ENCODE peak calls at places on chromosome 22, in nine cellular contexts. One of them, this sample, is unnamed.

GRCh38 chr22:37448521-37449150 is 21.4 kb upstream of the ELFN2 start:
- DNase-seq in stimulated activated CD8-positive, alpha-beta memory T cell treated with anti-CD3 and anti-CD28 coated beads, Interleukin-15, amount 100 ng/mL, for 4 hours: no peak
- DNase-seq in thoracic aorta: no peak
- DNase-seq in Peyer's patch: no peak
- DNase-seq in NCI-H1694 treated with DMSO at 0.1 percent for 48 hours: peak; percentile 78
- DNase-seq in activated T-cell treated with anti-CD3 and anti-CD28 coated beads, Interleukin-2, amount 50 U/mL, for 72 hours: no peak
- DNase-seq in islet precursor cell: no peak
- DNase-seq in SW 1271: no peak
- DNase-seq in effector CD4-positive, alpha-beta T cell: no peak
- DNase-seq in this sample: no peak

GRCh38 chr22:46057206-46057605 is 80.2 kb upstream of the WNT7B start:
- DNase-seq in islet precursor cell: peak; percentile 17
- DNase-seq in effector CD4-positive, alpha-beta T cell: no peak
- DNase-seq in NCI-H1694 treated with DMSO at 0.1 percent for 48 hours: peak; percentile 57
- DNase-seq in stimulated activated CD8-positive, alpha-beta memory T cell treated with anti-CD3 and anti-CD28 coated beads, Interleukin-15, amount 100 ng/mL, for 4 hours: no peak
- DNase-seq in Peyer's patch: no peak
- DNase-seq in activated T-cell treated with anti-CD3 and anti-CD28 coated beads, Interleukin-2, amount 50 U/mL, for 72 hours: no peak
- DNase-seq in SW 1271: no peak
- DNase-seq in thoracic aorta: no peak
- DNase-seq in this sample: peak; percentile 42

GRCh38 chr22:43235445-43236400 is 48.8 kb upstream of the TTLL12 start:
- DNase-seq in effector CD4-positive, alpha-beta T cell: no peak
- DNase-seq in NCI-H1694 treated with DMSO at 0.1 percent for 48 hours: no peak
- DNase-seq in stimulated activated CD8-positive, alpha-beta memory T cell treated with anti-CD3 and anti-CD28 coated beads, Interleukin-15, amount 100 ng/mL, for 4 hours: no peak
- DNase-seq in islet precursor cell: no peak
- DNase-seq in SW 1271: no peak
- DNase-seq in thoracic aorta: no peak
- DNase-seq in activated T-cell treated with anti-CD3 and anti-CD28 coated beads, Interleukin-2, amount 50 U/mL, for 72 hours: no peak
- DNase-seq in Peyer's patch: no peak
- DNase-seq in this sample: no peak

GRCh38 chr22:27919943-27920755 is 1.1 kb upstream of the PITPNB start:
- DNase-seq in thoracic aorta: no peak
- DNase-seq in Peyer's patch: no peak
- DNase-seq in NCI-H1694 treated with DMSO at 0.1 percent for 48 hours: no peak
- DNase-seq in SW 1271: peak; percentile 10
- DNase-seq in islet precursor cell: peak; percentile 83
- DNase-seq in stimulated activated CD8-positive, alpha-beta memory T cell treated with anti-CD3 and anti-CD28 coated beads, Interleukin-15, amount 100 ng/mL, for 4 hours: no peak
- DNase-seq in activated T-cell treated with anti-CD3 and anti-CD28 coated beads, Interleukin-2, amount 50 U/mL, for 72 hours: no peak
- DNase-seq in effector CD4-positive, alpha-beta T cell: no peak
- DNase-seq in this sample: no peak

GRCh38 chr22:39244496-39245129 is at the start of gene PDGFB:
- DNase-seq in activated T-cell treated with anti-CD3 and anti-CD28 coated beads, Interleukin-2, amount 50 U/mL, for 72 hours: no peak
- DNase-seq in thoracic aorta: no peak
- DNase-seq in Peyer's patch: no peak
- DNase-seq in effector CD4-positive, alpha-beta T cell: no peak
- DNase-seq in stimulated activated CD8-positive, alpha-beta memory T cell treated with anti-CD3 and anti-CD28 coated beads, Interleukin-15, amount 100 ng/mL, for 4 hours: no peak
- DNase-seq in islet precursor cell: no peak
- DNase-seq in SW 1271: no peak
- DNase-seq in NCI-H1694 treated with DMSO at 0.1 percent for 48 hours: no peak
- DNase-seq in this sample: no peak

GRCh38 chr22:39317084-39317755 is 2.2 kb downstream of the RPL3 start:
- DNase-seq in stimulated activated CD8-positive, alpha-beta memory T cell treated with anti-CD3 and anti-CD28 coated beads, Interleukin-15, amount 100 ng/mL, for 4 hours: no peak
- DNase-seq in activated T-cell treated with anti-CD3 and anti-CD28 coated beads, Interleukin-2, amount 50 U/mL, for 72 hours: peak; percentile 68
- DNase-seq in islet precursor cell: no peak
- DNase-seq in Peyer's patch: peak; percentile 57
- DNase-seq in NCI-H1694 treated with DMSO at 0.1 percent for 48 hours: no peak
- DNase-seq in effector CD4-positive, alpha-beta T cell: no peak
- DNase-seq in thoracic aorta: no peak
- DNase-seq in SW 1271: no peak
- DNase-seq in this sample: peak; percentile 38

GRCh38 chr22:23077627-23078461 is 7.5 kb downstream of the GNAZ start:
- DNase-seq in stimulated activated CD8-positive, alpha-beta memory T cell treated with anti-CD3 and anti-CD28 coated beads, Interleukin-15, amount 100 ng/mL, for 4 hours: no peak
- DNase-seq in islet precursor cell: no peak
- DNase-seq in Peyer's patch: no peak
- DNase-seq in effector CD4-positive, alpha-beta T cell: no peak
- DNase-seq in thoracic aorta: no peak
- DNase-seq in NCI-H1694 treated with DMSO at 0.1 percent for 48 hours: no peak
- DNase-seq in activated T-cell treated with anti-CD3 and anti-CD28 coated beads, Interleukin-2, amount 50 U/mL, for 72 hours: no peak
- DNase-seq in SW 1271: no peak
- DNase-seq in this sample: no peak

GRCh38 chr22:42905702-42906183 is 48.7 kb upstream of the ARFGAP3 start:
- DNase-seq in stimulated activated CD8-positive, alpha-beta memory T cell treated with anti-CD3 and anti-CD28 coated beads, Interleukin-15, amount 100 ng/mL, for 4 hours: no peak
- DNase-seq in NCI-H1694 treated with DMSO at 0.1 percent for 48 hours: no peak
- DNase-seq in SW 1271: no peak
- DNase-seq in effector CD4-positive, alpha-beta T cell: no peak
- DNase-seq in activated T-cell treated with anti-CD3 and anti-CD28 coated beads, Interleukin-2, amount 50 U/mL, for 72 hours: no peak
- DNase-seq in islet precursor cell: no peak
- DNase-seq in Peyer's patch: no peak
- DNase-seq in thoracic aorta: no peak
- DNase-seq in this sample: no peak

GRCh38 chr22:20972014-20972797 is 5.2 kb downstream of the AIFM3 start:
- DNase-seq in thoracic aorta: no peak
- DNase-seq in stimulated activated CD8-positive, alpha-beta memory T cell treated with anti-CD3 and anti-CD28 coated beads, Interleukin-15, amount 100 ng/mL, for 4 hours: no peak
- DNase-seq in activated T-cell treated with anti-CD3 and anti-CD28 coated beads, Interleukin-2, amount 50 U/mL, for 72 hours: no peak
- DNase-seq in NCI-H1694 treated with DMSO at 0.1 percent for 48 hours: no peak
- DNase-seq in SW 1271: no peak
- DNase-seq in effector CD4-positive, alpha-beta T cell: no peak
- DNase-seq in Peyer's patch: no peak
- DNase-seq in islet precursor cell: peak; percentile 77
- DNase-seq in this sample: peak; percentile 25

GRCh38 chr22:44019416-44019815 is 4.7 kb upstream of the PARVB start:
- DNase-seq in NCI-H1694 treated with DMSO at 0.1 percent for 48 hours: no peak
- DNase-seq in activated T-cell treated with anti-CD3 and anti-CD28 coated beads, Interleukin-2, amount 50 U/mL, for 72 hours: no peak
- DNase-seq in Peyer's patch: no peak
- DNase-seq in SW 1271: no peak
- DNase-seq in stimulated activated CD8-positive, alpha-beta memory T cell treated with anti-CD3 and anti-CD28 coated beads, Interleukin-15, amount 100 ng/mL, for 4 hours: no peak
- DNase-seq in effector CD4-positive, alpha-beta T cell: no peak
- DNase-seq in islet precursor cell: no peak
- DNase-seq in thoracic aorta: no peak
- DNase-seq in this sample: no peak

GRCh38 chr22:49261616-49262015 is 566.1 kb downstream of the BRD1 start:
- DNase-seq in thoracic aorta: no peak
- DNase-seq in NCI-H1694 treated with DMSO at 0.1 percent for 48 hours: no peak
- DNase-seq in Peyer's patch: no peak
- DNase-seq in islet precursor cell: peak; percentile 32
- DNase-seq in stimulated activated CD8-positive, alpha-beta memory T cell treated with anti-CD3 and anti-CD28 coated beads, Interleukin-15, amount 100 ng/mL, for 4 hours: no peak
- DNase-seq in activated T-cell treated with anti-CD3 and anti-CD28 coated beads, Interleukin-2, amount 50 U/mL, for 72 hours: no peak
- DNase-seq in effector CD4-positive, alpha-beta T cell: no peak
- DNase-seq in SW 1271: no peak
- DNase-seq in this sample: no peak

GRCh38 chr22:44204937-44205712 is 24.4 kb downstream of the PARVG start:
- DNase-seq in effector CD4-positive, alpha-beta T cell: no peak
- DNase-seq in Peyer's patch: peak; percentile 38
- DNase-seq in SW 1271: no peak
- DNase-seq in NCI-H1694 treated with DMSO at 0.1 percent for 48 hours: no peak
- DNase-seq in islet precursor cell: no peak
- DNase-seq in thoracic aorta: no peak
- DNase-seq in stimulated activated CD8-positive, alpha-beta memory T cell treated with anti-CD3 and anti-CD28 coated beads, Interleukin-15, amount 100 ng/mL, for 4 hours: no peak
- DNase-seq in activated T-cell treated with anti-CD3 and anti-CD28 coated beads, Interleukin-2, amount 50 U/mL, for 72 hours: no peak
- DNase-seq in this sample: no peak

GRCh38 chr22:46064966-46065666 is 85.2 kb upstream of the PPARA start:
- DNase-seq in stimulated activated CD8-positive, alpha-beta memory T cell treated with anti-CD3 and anti-CD28 coated beads, Interleukin-15, amount 100 ng/mL, for 4 hours: no peak
- DNase-seq in islet precursor cell: peak; percentile 15
- DNase-seq in Peyer's patch: no peak
- DNase-seq in activated T-cell treated with anti-CD3 and anti-CD28 coated beads, Interleukin-2, amount 50 U/mL, for 72 hours: no peak
- DNase-seq in NCI-H1694 treated with DMSO at 0.1 percent for 48 hours: peak; percentile 72
- DNase-seq in effector CD4-positive, alpha-beta T cell: no peak
- DNase-seq in thoracic aorta: no peak
- DNase-seq in SW 1271: no peak
- DNase-seq in this sample: peak; percentile 67

GRCh38 chr22:47409501-47410275 is 647.2 kb downstream of the TBC1D22A start:
- DNase-seq in islet precursor cell: peak; percentile 35
- DNase-seq in thoracic aorta: no peak
- DNase-seq in SW 1271: no peak
- DNase-seq in NCI-H1694 treated with DMSO at 0.1 percent for 48 hours: no peak
- DNase-seq in stimulated activated CD8-positive, alpha-beta memory T cell treated with anti-CD3 and anti-CD28 coated beads, Interleukin-15, amount 100 ng/mL, for 4 hours: no peak
- DNase-seq in Peyer's patch: no peak
- DNase-seq in activated T-cell treated with anti-CD3 and anti-CD28 coated beads, Interleukin-2, amount 50 U/mL, for 72 hours: no peak
- DNase-seq in effector CD4-positive, alpha-beta T cell: no peak
- DNase-seq in this sample: no peak

GRCh38 chr22:25200967-25201366 is 1.3 kb downstream of the CRYBB3 start:
- DNase-seq in thoracic aorta: no peak
- DNase-seq in stimulated activated CD8-positive, alpha-beta memory T cell treated with anti-CD3 and anti-CD28 coated beads, Interleukin-15, amount 100 ng/mL, for 4 hours: no peak
- DNase-seq in islet precursor cell: no peak
- DNase-seq in activated T-cell treated with anti-CD3 and anti-CD28 coated beads, Interleukin-2, amount 50 U/mL, for 72 hours: no peak
- DNase-seq in NCI-H1694 treated with DMSO at 0.1 percent for 48 hours: no peak
- DNase-seq in effector CD4-positive, alpha-beta T cell: no peak
- DNase-seq in SW 1271: no peak
- DNase-seq in Peyer's patch: no peak
- DNase-seq in this sample: no peak

GRCh38 chr22:29348956-29349355 is 33.5 kb upstream of the RASL10A start:
- DNase-seq in activated T-cell treated with anti-CD3 and anti-CD28 coated beads, Interleukin-2, amount 50 U/mL, for 72 hours: no peak
- DNase-seq in effector CD4-positive, alpha-beta T cell: no peak
- DNase-seq in Peyer's patch: no peak
- DNase-seq in thoracic aorta: no peak
- DNase-seq in stimulated activated CD8-positive, alpha-beta memory T cell treated with anti-CD3 and anti-CD28 coated beads, Interleukin-15, amount 100 ng/mL, for 4 hours: no peak
- DNase-seq in NCI-H1694 treated with DMSO at 0.1 percent for 48 hours: no peak
- DNase-seq in SW 1271: no peak
- DNase-seq in islet precursor cell: no peak
- DNase-seq in this sample: no peak

GRCh38 chr22:20530368-20531153 is 23.2 kb downstream of the MED15 start:
- DNase-seq in thoracic aorta: no peak
- DNase-seq in Peyer's patch: no peak
- DNase-seq in activated T-cell treated with anti-CD3 and anti-CD28 coated beads, Interleukin-2, amount 50 U/mL, for 72 hours: no peak
- DNase-seq in effector CD4-positive, alpha-beta T cell: no peak
- DNase-seq in NCI-H1694 treated with DMSO at 0.1 percent for 48 hours: no peak
- DNase-seq in SW 1271: peak; percentile 30
- DNase-seq in islet precursor cell: peak; percentile 95
- DNase-seq in stimulated activated CD8-positive, alpha-beta memory T cell treated with anti-CD3 and anti-CD28 coated beads, Interleukin-15, amount 100 ng/mL, for 4 hours: no peak
- DNase-seq in this sample: no peak

GRCh38 chr22:39771486-39771885 is 122.1 kb downstream of the ENTHD1 start:
- DNase-seq in NCI-H1694 treated with DMSO at 0.1 percent for 48 hours: no peak
- DNase-seq in SW 1271: no peak
- DNase-seq in Peyer's patch: no peak
- DNase-seq in islet precursor cell: no peak
- DNase-seq in thoracic aorta: no peak
- DNase-seq in stimulated activated CD8-positive, alpha-beta memory T cell treated with anti-CD3 and anti-CD28 coated beads, Interleukin-15, amount 100 ng/mL, for 4 hours: no peak
- DNase-seq in effector CD4-positive, alpha-beta T cell: no peak
- DNase-seq in activated T-cell treated with anti-CD3 and anti-CD28 coated beads, Interleukin-2, amount 50 U/mL, for 72 hours: no peak
- DNase-seq in this sample: no peak

GRCh38 chr22:17149073-17149815 is 9.8 kb downstream of the HDHD5 start:
- DNase-seq in islet precursor cell: no peak
- DNase-seq in SW 1271: no peak
- DNase-seq in effector CD4-positive, alpha-beta T cell: no peak
- DNase-seq in activated T-cell treated with anti-CD3 and anti-CD28 coated beads, Interleukin-2, amount 50 U/mL, for 72 hours: no peak
- DNase-seq in Peyer's patch: no peak
- DNase-seq in NCI-H1694 treated with DMSO at 0.1 percent for 48 hours: no peak
- DNase-seq in stimulated activated CD8-positive, alpha-beta memory T cell treated with anti-CD3 and anti-CD28 coated beads, Interleukin-15, amount 100 ng/mL, for 4 hours: no peak
- DNase-seq in thoracic aorta: no peak
- DNase-seq in this sample: no peak

GRCh38 chr22:36237462-36238347 is 1.6 kb downstream of the APOL2 start:
- DNase-seq in Peyer's patch: no peak
- DNase-seq in thoracic aorta: no peak
- DNase-seq in islet precursor cell: peak; percentile 36
- DNase-seq in NCI-H1694 treated with DMSO at 0.1 percent for 48 hours: no peak
- DNase-seq in stimulated activated CD8-positive, alpha-beta memory T cell treated with anti-CD3 and anti-CD28 coated beads, Interleukin-15, amount 100 ng/mL, for 4 hours: no peak
- DNase-seq in SW 1271: no peak
- DNase-seq in activated T-cell treated with anti-CD3 and anti-CD28 coated beads, Interleukin-2, amount 50 U/mL, for 72 hours: peak; percentile 23
- DNase-seq in effector CD4-positive, alpha-beta T cell: no peak
- DNase-seq in this sample: no peak

GRCh38 chr22:29434288-29434687 is 4.1 kb upstream of the RFPL1 start:
- DNase-seq in activated T-cell treated with anti-CD3 and anti-CD28 coated beads, Interleukin-2, amount 50 U/mL, for 72 hours: no peak
- DNase-seq in NCI-H1694 treated with DMSO at 0.1 percent for 48 hours: no peak
- DNase-seq in SW 1271: no peak
- DNase-seq in islet precursor cell: no peak
- DNase-seq in stimulated activated CD8-positive, alpha-beta memory T cell treated with anti-CD3 and anti-CD28 coated beads, Interleukin-15, amount 100 ng/mL, for 4 hours: no peak
- DNase-seq in thoracic aorta: no peak
- DNase-seq in Peyer's patch: no peak
- DNase-seq in effector CD4-positive, alpha-beta T cell: no peak
- DNase-seq in this sample: no peak

This sample was measured in KBM-7.